ENCODE peak calls at places on chromosome 17, in ten cellular contexts. Z, L, M, U, C, R, P, V, W and Q are unnamed samples.

GRCh38 chr17:50208611-50209061 is 7.2 kb upstream of the COL1A1 start:
- DNase-seq in R (no peak), P (no peak), U (no peak), L (no peak), C (no peak), M (no peak), Z (no peak), W (no peak), V (no peak), Q (peak)

GRCh38 chr17:76492250-76492988 is 8.8 kb downstream of the RHBDF2 start:
- DNase-seq in L (no peak), W (no peak), V (peak), P (no peak), M (no peak), R (no peak), Z (no peak), C (no peak), U (no peak), Q (no peak)

GRCh38 chr17:60604686-60605334 is 4.8 kb downstream of the PPM1D start:
- DNase-seq in M (peak), V (no peak), R (no peak), W (no peak), Z (peak), U (peak), C (peak), P (no peak), L (no peak), Q (no peak)

GRCh38 chr17:6752068-6752909 is 3.6 kb upstream of the XAF1 start:
- DNase-seq in U (peak), M (no peak), Z (peak), L (no peak), W (no peak), V (no peak), C (no peak), P (no peak), R (no peak), Q (no peak)

GRCh38 chr17:74521701-74522201 is 9.5 kb downstream of the CD300LB start:
- DNase-seq in R (peak), P (no peak), M (no peak), V (no peak), C (no peak), U (no peak), L (no peak), W (no peak), Z (no peak), Q (peak)

GRCh38 chr17:59754547-59754946 is 47.1 kb downstream of the VMP1 start:
- DNase-seq in Z (peak), P (no peak), M (no peak), U (peak), L (no peak), R (no peak), C (no peak), V (no peak), W (peak), Q (no peak)

GRCh38 chr17:7313890-7314718 is 1.1 kb downstream of the GPS2 start:
- DNase-seq in R (no peak), U (no peak), Z (no peak), P (no peak), M (no peak), C (no peak), W (no peak), L (no peak), V (no peak), Q (no peak)

GRCh38 chr17:59884861-59885260 is 7.9 kb downstream of the TUBD1 start:
- DNase-seq in C (no peak), R (no peak), Z (no peak), V (no peak), W (no peak), U (no peak), P (no peak), L (no peak), M (no peak), Q (no peak)

GRCh38 chr17:36496018-36496789 is 9.7 kb downstream of the ZNHIT3 start:
- DNase-seq in P (no peak), R (no peak), V (no peak), U (no peak), W (no peak), Z (no peak), L (no peak), C (peak), M (no peak), Q (peak)

GRCh38 chr17:49748791-49749190 is 15.1 kb downstream of the FAM117A start:
- DNase-seq in C (no peak), R (no peak), W (peak), Z (no peak), U (no peak), L (no peak), V (peak), P (no peak), M (no peak), Q (no peak)